ENCODE peak calls at places on chromosomes 12 and 14, in six cellular contexts. O, H, X, G, J and P are unnamed samples.

GRCh38 chr14:49946320-49947141 is 53.6 kb downstream of the ARF6 start:
- DNase-seq in X (no peak), J (peak), H (no peak), O (no peak), G (no peak), P (no peak)

GRCh38 chr12:111766608-111767361 is at the start of gene ALDH2:
- DNase-seq in H (peak), G (peak), O (no peak), J (peak), X (peak), P (no peak)

GRCh38 chr14:24274101-24274543 is 2.7 kb upstream of the RABGGTA start:
- DNase-seq in X (no peak), G (no peak), H (peak), O (no peak), J (peak), P (no peak)

GRCh38 chr14:102629700-102630365 is 37.4 kb downstream of the RCOR1 start:
- DNase-seq in O (no peak), G (no peak), H (no peak), J (no peak), X (no peak), P (no peak)

GRCh38 chr14:104694991-104695659 is 5.7 kb downstream of the INF2 start:
- DNase-seq in O (no peak), J (no peak), H (peak), G (no peak), X (no peak), P (no peak)

GRCh38 chr14:70343141-70343540 is 16.3 kb downstream of the COX16 start:
- DNase-seq in H (no peak), O (no peak), X (no peak), J (no peak), G (no peak), P (no peak)

GRCh38 chr12:115384391-115384790 is 700.4 kb upstream of the TBX3 start:
- DNase-seq in J (no peak), H (no peak), O (no peak), X (no peak), G (no peak), P (no peak)

GRCh38 chr12:25957898-25958253 is 606 bp upstream of the RASSF8 start:
- DNase-seq in O (peak), H (no peak), X (no peak), G (no peak), J (no peak), P (no peak)

GRCh38 chr14:61678966-61679365 is 16.3 kb upstream of the HIF1A start:
- DNase-seq in O (no peak), X (no peak), J (no peak), G (no peak), H (no peak), P (no peak)

GRCh38 chr12:4434299-4434698 is 11.3 kb downstream of the FGF6 start:
- DNase-seq in H (no peak), O (no peak), J (no peak), X (no peak), G (no peak), P (no peak)

GRCh38 chr12:126667340-126667739 is 1599.6 kb upstream of the TMEM132C start:
- DNase-seq in G (no peak), O (no peak), H (no peak), X (no peak), J (no peak), P (no peak)

GRCh38 chr14:38548091-38548490 is 292.2 kb upstream of the CLEC14A start:
- DNase-seq in J (no peak), X (no peak), H (no peak), O (no peak), G (no peak), P (no peak)

GRCh38 chr12:3236345-3237153 is 159.4 kb downstream of the TSPAN9 start:
- DNase-seq in X (no peak), H (no peak), J (peak), G (peak), O (no peak), P (no peak)

GRCh38 chr14:69612759-69613145 is 1.4 kb downstream of the SUSD6 start:
- DNase-seq in G (no peak), O (no peak), X (no peak), H (no peak), J (peak), P (no peak)

GRCh38 chr14:76115010-76115422 is 36.7 kb upstream of the GPATCH2L start:
- DNase-seq in H (no peak), X (no peak), O (no peak), G (no peak), J (no peak), P (no peak)

GRCh38 chr14:94079891-94080605 is 954 bp downstream of the DDX24 start:
- DNase-seq in O (no peak), J (no peak), G (no peak), H (no peak), X (no peak), P (no peak)

DNA sequence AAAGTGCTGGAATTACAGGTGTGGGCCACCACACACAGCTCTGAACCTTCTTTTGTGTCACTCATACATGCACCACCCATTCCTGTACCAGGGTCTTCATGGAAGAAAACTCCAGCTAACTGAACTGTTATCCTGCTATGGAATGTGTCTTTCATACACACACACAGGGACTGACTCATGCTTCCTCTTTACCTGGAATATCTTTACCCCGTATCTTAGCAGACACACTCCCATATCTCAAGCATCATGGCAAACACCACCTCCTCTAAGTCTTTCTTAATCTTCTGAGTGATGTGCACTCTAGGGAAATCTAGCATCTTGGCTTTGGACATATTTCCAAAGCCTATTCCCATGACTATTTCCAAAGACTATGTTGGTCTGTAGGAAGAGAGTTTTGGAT is 35.0 kb upstream of the DTX1 start:
- DNase-seq in X (no peak), G (no peak), H (no peak), O (no peak), J (no peak), P (no peak)
- TF ChIP-seq CTCF in X (no peak), G (no peak), H (no peak), O (no peak), J (no peak), P (no peak)

GRCh38 chr12:11347810-11348209 is 37.6 kb upstream of the PRB4 start:
- DNase-seq in G (no peak), X (no peak), O (no peak), J (peak), H (no peak), P (no peak)
- TF ChIP-seq CTCF in G (peak), X (peak), O (peak), J (peak), H (peak), P (no peak)

DNA sequence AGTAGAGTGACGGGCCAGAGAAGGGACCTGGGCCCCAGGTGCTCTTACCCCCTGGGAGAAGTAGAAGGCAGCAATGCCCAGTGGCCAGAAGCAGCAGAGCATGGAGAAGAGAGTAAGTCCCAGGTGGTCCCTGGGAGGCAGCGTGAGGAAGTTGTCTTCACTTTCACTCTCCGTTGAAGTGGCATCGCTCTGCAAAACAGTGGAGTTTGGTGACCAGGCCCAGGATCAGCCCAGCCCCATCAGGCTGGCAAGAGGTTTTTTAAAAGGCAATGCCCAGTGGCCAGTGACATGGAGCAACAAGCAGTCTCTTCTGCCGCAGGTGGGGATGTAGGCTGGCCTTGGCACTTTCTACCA is 18.2 kb downstream of the SYNDIG1L start:
- DNase-seq in G (no peak), O (no peak), H (no peak), J (peak), X (no peak), P (no peak)
- TF ChIP-seq CTCF in G (no peak), O (no peak), H (no peak), J (no peak), X (no peak), P (no peak)

DNA sequence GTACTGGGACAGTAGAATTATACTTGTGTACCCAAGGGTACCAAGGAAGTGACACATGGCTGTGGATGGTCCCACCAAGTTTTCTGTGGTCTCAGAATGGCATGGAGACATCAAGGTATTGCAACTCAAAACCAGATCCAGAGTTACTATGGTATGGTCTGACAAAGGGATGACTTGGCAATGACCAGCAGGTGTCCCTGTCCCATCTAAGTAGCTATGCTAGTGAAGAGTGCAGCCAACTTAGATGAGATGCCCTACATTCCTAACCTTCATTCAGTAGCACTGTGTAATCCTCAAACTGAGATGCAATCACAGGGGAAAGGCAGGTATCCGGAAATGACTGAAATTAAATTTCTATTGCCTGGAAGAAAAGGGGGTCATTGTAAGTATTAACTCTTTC is 188.7 kb upstream of the TMEM260 start:
- DNase-seq in J (no peak), O (no peak), G (no peak), X (no peak), H (no peak), P (no peak)
- TF ChIP-seq CTCF in J (peak), O (no peak), G (no peak), X (no peak), H (no peak), P (no peak)

DNA sequence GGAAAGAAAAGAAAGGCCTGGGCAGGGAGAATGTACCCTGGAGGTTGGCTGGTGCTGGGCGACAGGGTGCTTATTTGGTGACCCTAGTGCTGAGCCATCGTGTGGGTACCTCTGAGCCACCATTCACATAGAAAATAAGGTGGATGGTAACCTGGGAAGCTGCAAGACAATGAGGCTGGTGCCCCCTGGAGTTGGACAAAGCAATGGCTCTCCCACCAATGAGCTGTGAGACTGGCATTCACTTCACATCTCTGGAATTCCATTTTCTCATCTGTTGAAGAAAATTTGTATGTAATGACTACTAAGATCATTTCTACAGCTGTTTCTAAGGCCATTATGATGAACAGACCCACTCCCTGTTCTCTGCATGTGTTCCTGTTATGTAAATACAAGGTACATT is 63.1 kb upstream of the IGF1 start:
- DNase-seq in H (no peak), J (no peak), G (no peak), O (no peak), X (no peak), P (no peak)
- TF ChIP-seq CTCF in H (no peak), J (peak), G (no peak), O (peak), X (no peak), P (no peak)

DNA sequence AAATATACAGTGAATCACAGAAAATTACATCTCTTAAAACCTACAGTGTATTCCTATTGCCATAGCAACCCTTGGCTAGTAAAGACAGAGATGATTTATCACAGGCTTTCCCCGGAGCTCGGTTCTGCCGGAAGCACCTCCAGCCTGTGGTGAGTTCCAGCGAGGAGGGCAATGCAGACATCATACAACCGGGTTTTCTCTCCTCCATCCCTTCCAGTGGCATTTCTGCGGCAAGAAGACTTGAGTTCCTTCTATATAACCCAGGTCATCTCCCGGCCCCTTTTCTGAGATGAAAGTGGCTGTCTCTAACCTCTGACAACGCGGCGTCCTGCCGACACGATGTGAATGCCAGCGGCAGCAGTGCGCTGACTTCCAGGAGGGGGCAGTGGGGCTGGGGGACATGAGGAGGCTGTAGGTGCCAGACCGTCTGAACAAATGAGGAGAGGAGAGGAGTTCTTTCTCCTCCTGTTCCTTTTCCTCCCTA is 68.5 kb upstream of the MAX start:
- DNase-seq in O (peak), H (peak), G (no peak), X (peak), J (peak), P (no peak)
- TF ChIP-seq CTCF in O (peak), H (peak), G (no peak), X (peak), J (peak), P (no peak)